ENCODE peak calls at places on chromosomes 6 and 20, in six cellular contexts. I, P, M, B, G and K are unnamed samples.

GRCh38 chr6:13908955-13909381 is 15.8 kb upstream of the RNF182 start:
- DNase-seq in M (peak; percentile 71), B (peak; percentile 18), P (no peak), I (peak; percentile 62), G (peak; percentile 87), K (peak; percentile 29)

GRCh38 chr6:160439751-160440150 is 91.6 kb downstream of the SLC22A3 start:
- DNase-seq in I (no peak), M (no peak), G (no peak), B (no peak), P (no peak), K (no peak)

GRCh38 chr20:6707231-6707870 is 60.1 kb upstream of the BMP2 start:
- DNase-seq in B (no peak), P (no peak), I (no peak), G (no peak), M (no peak), K (no peak)

GRCh38 chr20:38073307-38074010 is 39.9 kb downstream of the RPRD1B start:
- DNase-seq in P (no peak), M (peak; percentile 24), G (peak; percentile 44), B (peak; percentile 5), I (no peak), K (peak; percentile 11)

GRCh38 chr6:3939964-3940363 is 90.8 kb downstream of the FAM50B start:
- DNase-seq in P (no peak), I (no peak), M (no peak), G (no peak), B (no peak), K (no peak)

GRCh38 chr6:95576621-95577316 is 566 bp upstream of the MANEA start:
- DNase-seq in M (no peak), P (no peak), G (no peak), I (no peak), B (peak; percentile 34), K (no peak)

GRCh38 chr20:51731771-51732453 is 36.3 kb downstream of the ATP9A start:
- DNase-seq in I (no peak), G (no peak), B (no peak), P (no peak), M (no peak), K (no peak)

GRCh38 chr20:48781634-48782033 is 46.2 kb downstream of the PREX1 start:
- DNase-seq in B (no peak), I (no peak), P (no peak), G (no peak), M (no peak), K (no peak)

GRCh38 chr6:36492092-36492491 is 49.3 kb downstream of the KCTD20 start:
- DNase-seq in I (no peak), B (no peak), P (no peak), M (no peak), G (no peak), K (no peak)

GRCh38 chr6:157157228-157157627 is 166.1 kb downstream of the TMEM242 start:
- DNase-seq in G (no peak), M (no peak), B (no peak), P (no peak), I (no peak), K (no peak)

GRCh38 chr6:144185133-144185836 is 35.0 kb downstream of the STX11 start:
- DNase-seq in G (no peak), B (no peak), P (no peak), I (no peak), M (no peak), K (no peak)

GRCh38 chr20:23937303-23938117 is 51.1 kb downstream of the GGTLC1 start:
- DNase-seq in I (peak; percentile 63), M (peak; percentile 16), B (peak; percentile 35), G (peak; percentile 70), P (peak; percentile 57), K (peak; percentile 47)

GRCh38 chr20:46791722-46792416 is 82.4 kb downstream of the SLC2A10 start:
- DNase-seq in B (no peak), M (no peak), P (no peak), I (no peak), G (no peak), K (no peak)

GRCh38 chr6:101417899-101418298 is 24.4 kb downstream of the GRIK2 start:
- DNase-seq in I (no peak), M (no peak), P (no peak), G (no peak), B (no peak), K (no peak)

GRCh38 chr6:100202417-100203194 is 208.6 kb upstream of the MCHR2 start:
- DNase-seq in I (no peak), B (no peak), M (peak; percentile 77), P (no peak), G (no peak), K (no peak)

GRCh38 chr6:154167163-154167562 is 128.1 kb downstream of the OPRM1 start:
- DNase-seq in P (no peak), B (peak; percentile 20), G (no peak), M (no peak), I (no peak), K (no peak)

GRCh38 chr6:150199241-150199640 is 56.4 kb downstream of the PPP1R14C start:
- DNase-seq in G (no peak), B (no peak), I (no peak), P (no peak), M (no peak), K (no peak)

GRCh38 chr6:159665868-159666635 is 27.0 kb downstream of the SOD2 start:
- DNase-seq in P (no peak), I (no peak), M (no peak), G (no peak), B (no peak), K (no peak)

GRCh38 chr6:80969439-80969838 is 783.0 kb downstream of the TENT5A start:
- DNase-seq in M (peak; percentile 12), B (no peak), P (no peak), I (no peak), G (no peak), K (no peak)

GRCh38 chr6:44127186-44128019 is at the start of the genes MRPL14 and TMEM63B:
- DNase-seq in M (peak; percentile 65), G (peak; percentile 96), P (peak; percentile 85), I (peak; percentile 86), B (peak; percentile 80), K (peak; percentile 88)

GRCh38 chr6:110270166-110270565 is 88.0 kb downstream of the METTL24 start:
- DNase-seq in G (no peak), M (no peak), I (no peak), B (no peak), P (no peak), K (no peak)

GRCh38 chr6:128361378-128361777 is 159.0 kb downstream of the PTPRK start:
- DNase-seq in M (no peak), I (no peak), B (no peak), P (no peak), G (no peak), K (no peak)

GRCh38 chr20:17822039-17822438 is 122.3 kb downstream of the BANF2 start:
- DNase-seq in G (no peak), M (no peak), I (no peak), B (no peak), P (no peak), K (no peak)

GRCh38 chr6:45721665-45722064 is 294.0 kb downstream of the CLIC5 start:
- DNase-seq in I (no peak), M (no peak), G (no peak), P (no peak), B (no peak), K (no peak)

GRCh38 chr20:53940356-53940694 is 130.1 kb downstream of the BCAS1 start:
- DNase-seq in P (no peak), B (no peak), M (no peak), I (no peak), G (no peak), K (no peak)

GRCh38 chr6:26300043-26300331 is 65.0 kb upstream of the BTN3A2 start:
- DNase-seq in P (no peak), M (no peak), I (no peak), B (no peak), G (no peak), K (no peak)

GRCh38 chr6:5537967-5538366 is 276.7 kb downstream of the FARS2 start:
- DNase-seq in M (no peak), P (no peak), B (no peak), I (no peak), G (no peak), K (no peak)

GRCh38 chr6:160667854-160668481 is 3.9 kb upstream of the LPA start:
- DNase-seq in M (peak; percentile 35), B (peak; percentile 51), G (no peak), I (no peak), P (no peak), K (peak; percentile 12)